ENCODE peak calls at places on chromosomes 5 and 9, in six cellular contexts. V, L, Z, M, X and T are unnamed samples.

GRCh38 chr9:84061613-84062205 is 81.1 kb downstream of the RMI1 start:
- DNase-seq in V (no peak), L (no peak), Z (no peak), M (no peak), X (no peak), T (no peak)

GRCh38 chr9:93686127-93686879 is 109.9 kb downstream of the PHF2 start:
- DNase-seq in V (no peak), L (no peak), Z (no peak), M (no peak), X (no peak), T (no peak)

GRCh38 chr9:109317311-109317978 is 3.4 kb downstream of the EPB41L4B start:
- DNase-seq in V (no peak), L (no peak), Z (no peak), M (no peak), X (no peak), T (no peak)

GRCh38 chr9:36891341-36891811 is 142.7 kb downstream of the PAX5 start:
- DNase-seq in V (no peak), L (no peak), Z (no peak), M (no peak), X (no peak), T (no peak)

GRCh38 chr5:66830636-66831035 is 234.4 kb downstream of the MAST4 start:
- DNase-seq in V (no peak), L (no peak), Z (no peak), M (no peak), X (no peak), T (peak)

GRCh38 chr5:134889335-134889734 is 15.2 kb downstream of the TXNDC15 start:
- DNase-seq in V (no peak), L (no peak), Z (no peak), M (no peak), X (no peak), T (no peak)

GRCh38 chr5:80654054-80654390 is 430 bp upstream of the MSH3 start:
- DNase-seq in V (no peak), L (no peak), Z (no peak), M (no peak), X (no peak), T (no peak)

GRCh38 chr9:749712-750111 is 91.8 kb upstream of the DMRT1 start:
- DNase-seq in V (no peak), L (no peak), Z (no peak), M (no peak), X (peak), T (no peak)

GRCh38 chr5:122183098-122183794 is 53.9 kb downstream of the ZNF474 start:
- DNase-seq in V (no peak), L (no peak), Z (no peak), M (no peak), X (no peak), T (peak)

GRCh38 chr5:67143549-67143948 is 53.0 kb downstream of the CD180 start:
- DNase-seq in V (no peak), L (no peak), Z (no peak), M (no peak), X (no peak), T (no peak)

GRCh38 chr9:32350682-32351081 is 33.8 kb upstream of the ACO1 start:
- DNase-seq in V (no peak), L (no peak), Z (no peak), M (no peak), X (no peak), T (peak)

GRCh38 chr9:90107021-90107771 is 502.4 kb downstream of the GADD45G start:
- DNase-seq in V (no peak), L (no peak), Z (no peak), M (no peak), X (no peak), T (no peak)

GRCh38 chr5:143004361-143004802 is 234.2 kb downstream of the ARHGAP26 start:
- DNase-seq in V (no peak), L (no peak), Z (no peak), M (peak), X (no peak), T (no peak)